ENCODE peak calls at places on chromosomes 16 and 17, in nine cellular contexts. G is omental fat pad, M is Peyer's patch, Q is AG09319, O is heart left ventricle, Y is HFF-Myc, W is HCT116, B is A549, V is nephron progenitor cell. F is an unnamed sample.
A peak's percentile ranks its signal among the peaks of the same experiment; 100 is the strongest.

GRCh38 chr17:61409301-61410099 is 9.9 kb downstream of the TBX2 start:
- DNase-seq in G (no peak), M (no peak), Q (peak; percentile 66), O (peak; percentile 80), Y (no peak), W (peak; percentile 36), B (peak; percentile 75), V (peak; percentile 79), F (no peak)

GRCh38 chr17:69870091-69870530 is 204.9 kb upstream of the KCNJ16 start:
- DNase-seq in G (no peak), M (no peak), Q (no peak), O (no peak), Y (peak; percentile 44), W (no peak), B (peak; percentile 10), V (no peak), F (no peak)

GRCh38 chr16:59632266-59632855 is 898.2 kb upstream of the GOT2 start:
- DNase-seq in G (no peak), M (no peak), Q (no peak), O (no peak), Y (no peak), W (no peak), B (peak; percentile 48), V (no peak), F (no peak)

GRCh38 chr17:42122371-42123303 is at the start of gene HSPB9:
- DNase-seq in G (no peak), M (no peak), Q (no peak), O (peak; percentile 63), Y (no peak), W (no peak), B (no peak), V (peak; percentile 66), F (no peak)

GRCh38 chr16:46908540-46909372 is 24.6 kb downstream of the GPT2 start:
- DNase-seq in G (peak; percentile 35), M (peak; percentile 44), Q (peak; percentile 16), O (no peak), Y (peak; percentile 30), W (peak; percentile 57), B (peak; percentile 71), V (peak; percentile 85), F (peak; percentile 37)

GRCh38 chr17:47741109-47741792 is 8.2 kb downstream of the TBX21 start:
- DNase-seq in G (no peak), M (peak; percentile 13), Q (no peak), O (no peak), Y (no peak), W (no peak), B (no peak), V (no peak), F (no peak)

GRCh38 chr16:85662976-85663830 is 25.6 kb downstream of the GINS2 start:
- DNase-seq in G (no peak), M (no peak), Q (no peak), O (no peak), Y (no peak), W (no peak), B (no peak), V (no peak), F (no peak)

GRCh38 chr17:63293310-63293709 is 152.8 kb downstream of the CYB561 start:
- DNase-seq in G (no peak), M (no peak), Q (no peak), O (no peak), Y (no peak), W (no peak), B (no peak), V (no peak), F (no peak)

GRCh38 chr17:37787055-37787720 is 42.3 kb upstream of the HNF1B start:
- DNase-seq in G (no peak), M (no peak), Q (peak; percentile 8), O (peak; percentile 26), Y (no peak), W (no peak), B (peak; percentile 86), V (no peak), F (no peak)

GRCh38 chr16:72286936-72287620 is 115.1 kb upstream of the PMFBP1 start:
- DNase-seq in G (no peak), M (no peak), Q (no peak), O (no peak), Y (peak; percentile 11), W (no peak), B (no peak), V (no peak), F (no peak)

GRCh38 chr17:17417718-17418151 is 59.1 kb upstream of the MED9 start:
- DNase-seq in G (no peak), M (no peak), Q (no peak), O (no peak), Y (no peak), W (no peak), B (no peak), V (no peak), F (no peak)

GRCh38 chr17:76527430-76528111 is 9.9 kb downstream of the CYGB start:
- DNase-seq in G (peak; percentile 62), M (peak; percentile 91), Q (no peak), O (peak; percentile 71), Y (no peak), W (no peak), B (no peak), V (peak; percentile 62), F (no peak)

GRCh38 chr16:54277845-54278703 is 8.5 kb downstream of the IRX3 start:
- DNase-seq in G (no peak), M (no peak), Q (no peak), O (no peak), Y (no peak), W (no peak), B (no peak), V (peak; percentile 30), F (no peak)

GRCh38 chr16:49183911-49184310 is 97.7 kb downstream of the CBLN1 start:
- DNase-seq in G (no peak), M (no peak), Q (no peak), O (no peak), Y (peak; percentile 0), W (peak; percentile 31), B (peak; percentile 22), V (peak; percentile 60), F (no peak)

GRCh38 chr17:8680402-8680801 is 49.9 kb upstream of the MYH10 start:
- DNase-seq in G (no peak), M (no peak), Q (no peak), O (no peak), Y (no peak), W (no peak), B (no peak), V (no peak), F (no peak)

GRCh38 chr17:27218719-27219488 is 75.0 kb upstream of the WSB1 start:
- DNase-seq in G (no peak), M (no peak), Q (no peak), O (no peak), Y (no peak), W (no peak), B (no peak), V (no peak), F (no peak)

GRCh38 chr17:62714016-62714777 is 86.7 kb downstream of the MRC2 start:
- DNase-seq in G (no peak), M (no peak), Q (no peak), O (no peak), Y (no peak), W (no peak), B (no peak), V (no peak), F (no peak)

GRCh38 chr16:48276102-48276501 is 28.8 kb upstream of the ABCC11 start:
- DNase-seq in G (no peak), M (no peak), Q (no peak), O (no peak), Y (no peak), W (no peak), B (no peak), V (no peak), F (no peak)

DNA sequence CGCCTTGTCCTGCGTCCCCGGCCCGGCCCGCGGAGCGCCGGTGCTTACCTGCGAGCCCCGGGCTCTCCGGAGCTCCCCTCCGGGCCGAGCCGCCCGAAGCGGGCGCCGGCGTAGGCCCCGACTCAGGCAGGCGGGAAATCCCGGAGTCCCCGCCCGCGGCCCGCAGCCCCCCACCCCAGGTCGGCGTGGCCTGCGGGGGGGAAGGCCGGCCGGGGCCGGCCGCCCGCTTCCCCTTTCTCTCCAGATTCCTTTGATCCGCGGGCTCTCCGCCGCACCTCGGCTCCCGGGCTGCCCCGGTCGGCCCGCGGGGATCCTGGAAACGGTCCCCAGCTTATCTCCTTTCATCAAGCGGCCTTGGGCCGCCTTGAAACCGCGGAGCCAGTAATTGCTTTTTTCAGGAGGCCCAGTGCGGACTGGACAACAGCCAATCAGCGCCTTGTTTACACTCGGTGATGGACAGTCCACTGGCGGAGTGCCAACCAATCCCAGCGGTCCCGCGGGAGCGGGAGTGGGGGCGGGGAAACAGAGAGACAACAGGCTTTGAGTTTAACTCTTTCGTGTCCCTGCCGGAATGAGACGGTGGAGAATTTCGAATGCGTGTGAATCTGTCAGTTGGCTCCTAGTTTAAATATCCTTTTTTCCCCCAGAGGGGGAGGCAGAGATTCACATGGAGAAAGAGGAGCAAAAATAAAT is 1.4 kb upstream of the BAHCC1 start:
- DNase-seq in G (peak; percentile 100), M (peak; percentile 79), Q (peak; percentile 99), O (peak; percentile 100), Y (peak; percentile 100), W (peak; percentile 100), B (peak; percentile 100), V (peak; percentile 100), F (peak; percentile 92)
- TF ChIP-seq CTCF in G (no peak), M (no peak), Q (peak; percentile 24), O (peak; percentile 27), Y (peak; percentile 12), W (no peak), B (peak; percentile 21), V (peak; percentile 36), F (no peak)

GRCh38 chr17:78214016-78214705 is at the start of gene BIRC5:
- DNase-seq in G (peak; percentile 81), M (peak; percentile 90), Q (peak; percentile 50), O (peak; percentile 93), Y (peak; percentile 22), W (peak; percentile 74), B (peak; percentile 92), V (peak; percentile 95), F (peak; percentile 90)
- TF ChIP-seq CTCF in G (no peak), M (no peak), Q (no peak), O (no peak), Y (no peak), W (no peak), B (no peak), V (no peak), F (no peak)

DNA sequence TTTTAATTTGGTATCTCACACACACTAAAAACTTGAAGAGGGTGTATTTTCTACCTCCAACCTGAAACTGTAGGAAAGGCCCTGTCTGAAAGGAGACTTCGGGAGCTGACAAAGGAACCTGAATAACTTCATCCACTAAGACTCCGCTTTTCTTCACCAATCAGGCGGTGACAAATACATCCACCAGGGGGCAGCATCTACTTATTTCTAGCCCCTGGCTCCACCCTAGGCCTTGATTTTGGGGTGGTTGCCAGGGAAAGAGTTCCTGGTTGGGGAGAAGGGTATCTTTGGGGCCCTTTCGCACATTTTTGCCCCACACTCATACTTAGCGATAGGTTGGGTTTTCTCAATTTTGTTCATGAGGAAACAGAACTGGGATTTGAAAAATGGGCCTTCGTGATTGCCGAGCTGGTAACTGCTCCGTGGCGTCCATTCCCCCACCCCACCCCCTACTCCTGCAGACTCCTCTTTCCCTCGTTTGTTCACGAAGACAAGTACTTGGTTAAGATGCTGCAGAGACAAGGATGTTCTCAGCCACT is 4.8 kb upstream of the ARL4D start:
- DNase-seq in G (peak; percentile 98), M (peak; percentile 94), Q (peak; percentile 68), O (peak; percentile 91), Y (no peak), W (peak; percentile 79), B (peak; percentile 91), V (peak; percentile 89), F (peak; percentile 64)
- TF ChIP-seq CTCF in G (peak; percentile 64), M (peak; percentile 93), Q (peak; percentile 82), O (peak; percentile 94), Y (peak; percentile 82), W (peak; percentile 96), B (peak; percentile 99), V (peak; percentile 90), F (peak; percentile 98)

GRCh38 chr16:68902376-68903345 is 59.3 kb downstream of the TANGO6 start:
- DNase-seq in G (no peak), M (no peak), Q (no peak), O (no peak), Y (no peak), W (peak; percentile 72), B (peak; percentile 68), V (peak; percentile 35), F (no peak)
- TF ChIP-seq CTCF in G (no peak), M (no peak), Q (peak; percentile 74), O (peak; percentile 61), Y (peak; percentile 59), W (peak; percentile 90), B (peak; percentile 96), V (peak; percentile 58), F (peak; percentile 68)